ENCODE peak calls at places on chromosomes 6 and 20, in four cellular contexts. L is naive thymus-derived CD8-positive, alpha-beta T cell; M is left ventricle myocardium superior; Y is iPS DF 6.9. G is an unnamed sample.

GRCh38 chr6:70474751-70475150 is 61.4 kb downstream of the FAM135A start:
- DNase-seq in Y (peak), L (no peak), M (no peak), G (no peak)

GRCh38 chr6:16064687-16065086 is 64.2 kb upstream of the MYLIP start:
- DNase-seq in L (no peak), Y (peak), M (no peak), G (peak)

GRCh38 chr6:77463308-77463880 is at the start of gene HTR1B:
- DNase-seq in Y (no peak), M (no peak), L (no peak), G (peak)

GRCh38 chr20:35637266-35637665 is 21.6 kb downstream of the SPAG4 start:
- DNase-seq in M (no peak), Y (no peak), L (no peak), G (no peak)

GRCh38 chr20:23162887-23163286 is 76.8 kb upstream of the CD93 start:
- DNase-seq in Y (no peak), M (no peak), L (no peak), G (no peak)

GRCh38 chr6:33886673-33887144 is 82.9 kb upstream of the MLN start:
- DNase-seq in L (no peak), M (peak), Y (no peak), G (no peak)

GRCh38 chr6:100809346-100809745 is 71.8 kb downstream of the ASCC3 start:
- DNase-seq in M (no peak), Y (no peak), L (no peak), G (no peak)

GRCh38 chr20:42688576-42688975 is 501.1 kb downstream of the PTPRT start:
- DNase-seq in L (no peak), Y (no peak), M (no peak), G (peak)

GRCh38 chr20:43220612-43221011 is 30.9 kb upstream of the PTPRT start:
- DNase-seq in Y (no peak), L (no peak), M (no peak), G (no peak)

GRCh38 chr6:130306377-130306776 is 59.4 kb upstream of the TMEM200A start:
- DNase-seq in L (no peak), M (no peak), Y (no peak), G (no peak)

GRCh38 chr20:57350086-57350710 is 857 bp upstream of the RAE1 start:
- DNase-seq in L (no peak), M (no peak), Y (no peak), G (no peak)

GRCh38 chr20:34190262-34190661 is 51.0 kb upstream of the ASIP start:
- DNase-seq in Y (no peak), L (no peak), M (no peak), G (no peak)

GRCh38 chr6:128519132-128519930 is 1.1 kb downstream of the PTPRK start:
- DNase-seq in L (peak), M (peak), Y (no peak), G (peak)

GRCh38 chr6:119129148-119129967 is 50.9 kb upstream of the FAM184A start:
- DNase-seq in M (no peak), Y (peak), L (no peak), G (peak)

GRCh38 chr20:36121981-36122930 is 32.3 kb upstream of the EPB41L1 start:
- DNase-seq in Y (no peak), L (no peak), M (no peak), G (no peak)

GRCh38 chr20:18684775-18685174 is 96.9 kb downstream of the DTD1 start:
- DNase-seq in Y (no peak), L (no peak), M (no peak), G (no peak)

GRCh38 chr20:61287583-61287982 is 35.5 kb downstream of the CDH4 start:
- DNase-seq in L (no peak), Y (no peak), M (no peak), G (no peak)

GRCh38 chr6:136526196-136526930 is 23.9 kb downstream of the MAP7 start:
- DNase-seq in Y (no peak), M (peak), L (no peak), G (peak)

GRCh38 chr20:49170714-49171113 is 17.4 kb downstream of the STAU1 start:
- DNase-seq in Y (no peak), L (no peak), M (no peak), G (no peak)

GRCh38 chr6:36724514-36725385 is 27.1 kb downstream of the RAB44 start:
- DNase-seq in M (peak), L (no peak), Y (peak), G (peak)

GRCh38 chr20:32667030-32667429 is 6.7 kb downstream of the C20orf203 start:
- DNase-seq in L (no peak), Y (no peak), M (no peak), G (no peak)

GRCh38 chr6:31401403-31401802 is 2.0 kb upstream of the MICA start:
- DNase-seq in L (no peak), Y (no peak), M (peak), G (no peak)

GRCh38 chr20:50625986-50626677 is 65.2 kb downstream of the RIPOR3 start:
- DNase-seq in Y (no peak), L (no peak), M (peak), G (peak)

GRCh38 chr6:45543298-45544235 is 165.8 kb upstream of the SUPT3H start:
- DNase-seq in M (no peak), Y (no peak), L (no peak), G (no peak)

GRCh38 chr20:63178889-63179751 is 36.8 kb downstream of the YTHDF1 start:
- DNase-seq in Y (no peak), M (peak), L (peak), G (peak)

GRCh38 chr6:99588618-99589289 is 17.9 kb upstream of the PRDM13 start:
- DNase-seq in Y (no peak), L (peak), M (peak), G (peak)

GRCh38 chr6:39007575-39007974 is 41.0 kb upstream of the GLP1R start:
- DNase-seq in Y (no peak), M (no peak), L (no peak), G (no peak)

GRCh38 chr6:5665667-5666066 is 341.1 kb downstream of the NRN1 start:
- DNase-seq in L (no peak), M (no peak), Y (no peak), G (no peak)

GRCh38 chr6:146301760-146302159 is 241.9 kb upstream of the RAB32 start:
- DNase-seq in M (no peak), Y (no peak), L (no peak), G (no peak)